ENCODE peak calls at places on chromosomes 1 and 21, in four cellular contexts. G, H, P and U are unnamed samples.

GRCh38 chr1:110606784-110607662 is 865 bp upstream of the KCNA2 start:
- DNase-seq in G (peak), P (no peak), H (no peak), U (no peak)

GRCh38 chr1:201381130-201381529 is 3.6 kb upstream of the TNNT2 start:
- DNase-seq in P (no peak), H (no peak), G (no peak), U (no peak)

GRCh38 chr1:14822493-14822892 is 224.0 kb downstream of the KAZN start:
- DNase-seq in G (no peak), P (no peak), H (no peak), U (no peak)

GRCh38 chr21:45945066-45945867 is 36.3 kb upstream of the COL6A1 start:
- DNase-seq in H (no peak), P (no peak), G (no peak), U (no peak)

GRCh38 chr1:231929311-231929710 is 302.7 kb downstream of the DISC1 start:
- DNase-seq in G (no peak), H (no peak), P (no peak), U (no peak)

GRCh38 chr1:33852711-33853110 is 11.2 kb upstream of the HMGB4 start:
- DNase-seq in G (no peak), P (no peak), H (no peak), U (no peak)

GRCh38 chr1:202694354-202694753 is 15.9 kb downstream of the SYT2 start:
- DNase-seq in H (no peak), G (no peak), P (no peak), U (no peak)

GRCh38 chr1:61158592-61158991 is 76.2 kb downstream of the NFIA start:
- DNase-seq in G (no peak), H (no peak), P (no peak), U (no peak)

GRCh38 chr1:112317140-112317539 is 78.9 kb upstream of the CTTNBP2NL start:
- DNase-seq in H (no peak), G (no peak), P (no peak), U (no peak)

GRCh38 chr1:233337505-233337904 is 10.0 kb downstream of the MAP3K21 start:
- DNase-seq in G (no peak), P (no peak), H (no peak), U (no peak)

GRCh38 chr1:66728021-66728420 is 24.2 kb upstream of the DYNLT5 start:
- DNase-seq in P (no peak), G (no peak), H (no peak), U (no peak)

GRCh38 chr1:6397844-6398243 is 4.3 kb upstream of the ACOT7 start:
- DNase-seq in H (no peak), P (no peak), G (no peak), U (no peak)

GRCh38 chr1:240435996-240436566 is 175.9 kb downstream of the GREM2 start:
- DNase-seq in P (no peak), H (no peak), G (no peak), U (no peak)

GRCh38 chr21:32334980-32335471 is 36.4 kb downstream of the MRAP start:
- DNase-seq in H (no peak), P (no peak), G (no peak), U (peak)

GRCh38 chr1:12436817-12437599 is 181.0 kb downstream of the DHRS3 start:
- DNase-seq in G (no peak), H (no peak), P (no peak), U (no peak)

GRCh38 chr1:80202118-80202517 is 1195.6 kb upstream of the ADGRL4 start:
- DNase-seq in G (no peak), H (no peak), P (no peak), U (no peak)

GRCh38 chr1:212315907-212316306 is 30.7 kb downstream of the PPP2R5A start:
- DNase-seq in G (no peak), H (no peak), P (no peak), U (no peak)

GRCh38 chr1:173742203-173742886 is 27.6 kb downstream of the KLHL20 start:
- DNase-seq in G (no peak), H (no peak), P (no peak), U (no peak)

GRCh38 chr1:226736908-226737818 is 1.9 kb downstream of the ITPKB start:
- DNase-seq in P (peak), G (peak), H (peak), U (peak)

GRCh38 chr1:211515090-211516023 is 23.4 kb upstream of the RD3 start:
- DNase-seq in G (peak), H (peak), P (peak), U (peak)